ENCODE peak calls at places on chromosomes 11 and 22, in five cellular contexts. N, C, S, Y and G are unnamed samples.

GRCh38 chr11:36027731-36028130 is 83.9 kb downstream of the LDLRAD3 start:
- DNase-seq in N (no peak), Y (no peak), S (no peak), C (no peak), G (no peak)

GRCh38 chr11:66373261-66373660 is 1.7 kb upstream of the SLC29A2 start:
- DNase-seq in S (no peak), Y (no peak), C (no peak), N (no peak), G (no peak)

GRCh38 chr11:57761301-57762234 is at the start of gene CTNND1:
- DNase-seq in N (peak; percentile 74), Y (peak; percentile 68), S (peak; percentile 97), C (peak; percentile 99), G (peak; percentile 97)

GRCh38 chr22:22891139-22891621 is 3.6 kb downstream of the IGLL5 start:
- DNase-seq in N (no peak), Y (no peak), S (no peak), C (no peak), G (no peak)

GRCh38 chr11:97937501-97937900 is 1083.2 kb upstream of the CNTN5 start:
- DNase-seq in C (no peak), S (peak; percentile 6), Y (peak; percentile 14), N (no peak), G (no peak)

GRCh38 chr11:120172054-120172881 is 34.4 kb upstream of the TRIM29 start:
- DNase-seq in C (peak; percentile 64), S (peak; percentile 39), Y (peak; percentile 73), N (peak; percentile 82), G (peak; percentile 63)

GRCh38 chr11:41058138-41058537 is 401.3 kb downstream of the LRRC4C start:
- DNase-seq in N (no peak), S (no peak), C (no peak), Y (no peak), G (no peak)

GRCh38 chr11:12689029-12689755 is 15.0 kb downstream of the TEAD1 start:
- DNase-seq in S (no peak), C (no peak), Y (no peak), N (no peak), G (no peak)

GRCh38 chr11:82038151-82038550 is 695.5 kb downstream of the FAM181B start:
- DNase-seq in S (no peak), Y (no peak), C (no peak), N (no peak), G (no peak)

GRCh38 chr11:62266558-62266957 is 3.4 kb upstream of the SCGB2A2 start:
- DNase-seq in Y (no peak), S (peak; percentile 67), N (no peak), C (no peak), G (no peak)

GRCh38 chr11:8799273-8799672 is 111.7 kb upstream of the AKIP1 start:
- DNase-seq in S (no peak), C (no peak), N (no peak), Y (no peak), G (no peak)

GRCh38 chr11:106959800-106960199 is 58.5 kb downstream of the GUCY1A2 start:
- DNase-seq in Y (no peak), S (no peak), N (no peak), C (no peak), G (no peak)

GRCh38 chr22:46650078-46650810 is 30.1 kb downstream of the GRAMD4 start:
- DNase-seq in C (no peak), N (no peak), S (no peak), Y (no peak), G (no peak)

GRCh38 chr22:17575151-17575550 is 11.9 kb downstream of the SLC25A18 start:
- DNase-seq in S (no peak), N (no peak), C (no peak), Y (no peak), G (no peak)

GRCh38 chr11:130145975-130146776 is 13.4 kb upstream of the ST14 start:
- DNase-seq in C (peak; percentile 52), N (peak; percentile 90), S (peak; percentile 26), Y (no peak), G (peak; percentile 65)

GRCh38 chr11:44760917-44761545 is 34.3 kb downstream of the TSPAN18 start:
- DNase-seq in C (peak; percentile 71), N (peak; percentile 66), Y (peak; percentile 74), S (peak; percentile 92), G (no peak)

GRCh38 chr22:44139773-44140172 is 41.0 kb upstream of the PARVG start:
- DNase-seq in C (no peak), Y (no peak), N (no peak), S (no peak), G (no peak)

GRCh38 chr11:86669424-86669823 is 3.0 kb downstream of the ME3 start:
- DNase-seq in Y (no peak), C (no peak), N (no peak), S (no peak), G (no peak)

GRCh38 chr11:88050247-88050646 is 125.0 kb downstream of the RAB38 start:
- DNase-seq in N (no peak), S (no peak), Y (no peak), C (no peak), G (no peak)

GRCh38 chr22:38415561-38416321 is 39.3 kb downstream of the KCNJ4 start:
- DNase-seq in S (no peak), Y (peak; percentile 17), N (peak; percentile 56), C (no peak), G (no peak)

GRCh38 chr22:30279389-30279788 is 9.9 kb downstream of the CASTOR1 start:
- DNase-seq in S (no peak), Y (no peak), C (no peak), N (no peak), G (no peak)

GRCh38 chr11:57116654-57117053 is 65.1 kb upstream of the LRRC55 start:
- DNase-seq in S (peak; percentile 57), N (peak; percentile 32), Y (peak; percentile 51), C (peak; percentile 13), G (peak; percentile 25)

GRCh38 chr11:107619926-107620325 is 29.0 kb downstream of the ELMOD1 start:
- DNase-seq in C (no peak), S (peak; percentile 90), N (no peak), Y (no peak), G (no peak)

GRCh38 chr22:45548441-45548840 is 45.8 kb downstream of the FBLN1 start:
- DNase-seq in S (no peak), C (no peak), N (no peak), Y (no peak), G (no peak)

GRCh38 chr11:112464949-112465348 is 204.3 kb upstream of the PLET1 start:
- DNase-seq in N (no peak), C (no peak), Y (no peak), S (no peak), G (no peak)

GRCh38 chr11:112465433-112466024 is 204.9 kb upstream of the PLET1 start:
- DNase-seq in N (no peak), S (no peak), Y (no peak), C (no peak), G (no peak)

GRCh38 chr11:112467721-112468120 is 207.1 kb upstream of the PLET1 start:
- DNase-seq in N (no peak), S (no peak), Y (no peak), C (no peak), G (no peak)

GRCh38 chr11:112469376-112469775 is 208.7 kb upstream of the PLET1 start:
- DNase-seq in N (no peak), S (no peak), Y (no peak), C (no peak), G (no peak)

DNA sequence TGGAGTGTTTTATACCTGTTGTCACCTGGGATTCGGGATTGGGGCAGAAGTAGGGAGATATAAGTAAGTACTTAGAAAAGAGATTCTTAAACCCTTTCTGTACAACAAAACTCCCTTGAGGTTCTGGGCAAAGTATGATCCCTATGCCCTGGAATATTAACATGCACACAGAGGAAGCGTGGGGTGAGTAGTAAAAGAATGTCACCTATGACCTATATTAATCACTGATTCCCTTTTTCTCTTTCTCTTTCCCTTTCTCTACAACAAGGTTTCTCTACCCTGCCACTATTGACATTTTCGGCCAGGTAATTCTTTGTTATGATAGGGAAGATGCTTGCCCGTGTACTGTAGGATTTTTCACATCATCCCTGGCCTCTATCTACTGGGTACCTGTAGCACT is 209.7 kb upstream of the PLET1 start:
- DNase-seq in C (no peak), N (no peak), Y (no peak), S (no peak), G (no peak)
- TF ChIP-seq JUN in C (no peak), N (no peak), Y (no peak), S (no peak), G (no peak)

GRCh38 chr11:124434699-124435098 is 10.0 kb upstream of the OR8B4 start:
- DNase-seq in C (no peak), S (no peak), N (no peak), Y (no peak), G (no peak)
- TF ChIP-seq JUN in C (no peak), S (no peak), N (no peak), Y (no peak), G (no peak)

DNA sequence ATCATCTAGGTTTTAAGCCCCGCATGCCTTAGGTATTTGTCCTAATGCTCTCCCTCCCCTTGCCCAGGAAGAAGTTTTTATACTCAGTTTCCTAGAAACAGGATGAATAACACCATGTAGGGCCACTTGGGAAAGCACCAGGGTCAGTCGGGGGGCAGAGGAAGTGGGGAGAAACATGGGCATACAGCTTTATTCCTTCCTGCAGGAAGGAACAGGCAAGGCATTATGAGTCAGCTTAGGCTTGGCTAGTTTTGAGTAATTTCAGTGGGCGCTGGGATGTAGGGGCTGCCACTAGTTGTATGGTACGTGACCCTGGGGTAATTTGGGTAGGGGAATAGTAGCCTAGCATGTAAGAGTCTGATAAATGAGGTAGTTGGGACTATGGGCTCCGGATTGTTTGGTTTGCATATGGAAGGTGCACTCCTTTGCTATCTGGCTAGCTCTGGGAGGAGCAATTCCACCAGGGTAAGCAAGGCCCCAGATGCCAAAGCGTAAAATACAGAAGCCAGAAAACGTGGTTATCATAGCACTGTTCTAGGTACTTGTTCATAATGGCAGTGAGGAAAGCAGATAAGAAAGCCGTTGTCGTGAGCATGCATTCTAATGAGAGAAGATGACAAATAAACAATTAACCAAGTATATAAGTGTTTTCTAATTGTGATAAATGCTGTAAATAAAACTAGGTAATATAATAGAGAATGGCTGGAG is 24.8 kb downstream of the ACER3 start:
- DNase-seq in Y (no peak), C (no peak), N (no peak), S (peak; percentile 96), G (no peak)
- TF ChIP-seq JUN in Y (no peak), C (no peak), N (no peak), S (peak; percentile 84), G (no peak)

DNA sequence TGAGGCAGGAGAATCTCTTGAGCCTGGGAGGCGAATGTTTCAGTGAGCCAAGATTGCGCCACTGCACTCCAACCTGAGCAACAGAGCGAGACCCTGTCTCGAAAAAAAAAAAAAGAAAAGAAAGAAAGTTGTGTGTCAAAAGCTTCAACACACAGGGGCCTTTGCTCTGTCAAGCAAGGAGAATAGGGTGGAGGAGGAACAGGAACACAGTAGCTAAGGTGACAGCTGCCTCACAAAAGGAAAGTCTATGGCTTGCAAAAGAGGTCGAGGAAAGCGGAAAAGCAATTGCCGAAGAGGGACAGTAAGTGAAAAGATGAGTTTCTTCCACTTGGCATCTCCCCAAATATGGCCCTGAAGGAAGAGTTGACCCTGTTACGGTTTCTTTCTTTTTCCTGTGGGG is 26.5 kb upstream of the TMA7B start:
- DNase-seq in S (no peak), C (no peak), Y (no peak), N (no peak), G (no peak)
- TF ChIP-seq JUN in S (no peak), C (no peak), Y (no peak), N (no peak), G (no peak)

GRCh38 chr22:35752833-35753189 is 35.1 kb downstream of the APOL5 start:
- DNase-seq in N (no peak), C (no peak), S (no peak), Y (no peak), G (no peak)
- TF ChIP-seq JUN in N (no peak), C (no peak), S (no peak), Y (no peak), G (no peak)